ENCODE peak calls at places on chromosome 6, in nine cellular contexts. F is endothelial cell; U is T follicular helper cell; O is HuH-7; X is Ammon's horn; D is adrenal gland; Y is A549; Q is effector CD4-positive, alpha-beta T cell; W is astrocyte of the spinal cord. G is an unnamed sample.
A peak's percentile ranks its signal among the peaks of the same experiment; 100 is the strongest.

GRCh38 chr6:50850223-50850751 is 31.6 kb downstream of the TFAP2B start:
- DNase-seq in F (peak; percentile 61), U (no peak), O (peak; percentile 71), X (no peak), D (no peak), Y (no peak), Q (no peak), W (no peak), G (no peak)

GRCh38 chr6:54891536-54891935 is 45.0 kb downstream of the FAM83B start:
- DNase-seq in F (no peak), U (no peak), O (no peak), X (no peak), D (no peak), Y (no peak), Q (no peak), W (no peak), G (no peak)

GRCh38 chr6:162149786-162150185 is 577.8 kb downstream of the PRKN start:
- DNase-seq in F (no peak), U (no peak), O (no peak), X (no peak), D (no peak), Y (no peak), Q (no peak), W (no peak), G (no peak)

GRCh38 chr6:142810952-142811514 is 133.9 kb downstream of the HIVEP2 start:
- DNase-seq in F (no peak), U (no peak), O (no peak), X (no peak), D (no peak), Y (no peak), Q (no peak), W (no peak), G (no peak)

GRCh38 chr6:41306187-41306854 is 19.8 kb upstream of the TREM1 start:
- DNase-seq in F (peak; percentile 58), U (peak; percentile 19), O (peak; percentile 24), X (peak; percentile 33), D (peak; percentile 58), Y (peak; percentile 52), Q (peak; percentile 27), W (peak; percentile 36), G (no peak)

GRCh38 chr6:157718788-157719187 is 104.3 kb upstream of the SNX9 start:
- DNase-seq in F (no peak), U (no peak), O (no peak), X (no peak), D (no peak), Y (no peak), Q (no peak), W (no peak), G (no peak)

GRCh38 chr6:79878142-79878748 is 69.1 kb downstream of the ELOVL4 start:
- DNase-seq in F (no peak), U (no peak), O (no peak), X (peak; percentile 35), D (peak; percentile 32), Y (no peak), Q (no peak), W (no peak), G (peak; percentile 90)

GRCh38 chr6:157774153-157775135 is 48.6 kb upstream of the SNX9 start:
- DNase-seq in F (no peak), U (no peak), O (peak; percentile 93), X (no peak), D (peak; percentile 36), Y (peak; percentile 64), Q (no peak), W (no peak), G (no peak)

GRCh38 chr6:121008553-121008952 is 325.7 kb downstream of the TBC1D32 start:
- DNase-seq in F (no peak), U (no peak), O (no peak), X (no peak), D (no peak), Y (no peak), Q (no peak), W (peak; percentile 56), G (no peak)